ENCODE peak calls at places on chromosomes 13 and 19, in five cellular contexts. X is astrocyte of the spinal cord, B is neural crest cell, G is cardiac fibroblast, W is Peyer's patch. D is an unnamed sample.
A peak's percentile ranks its signal among the peaks of the same experiment; 100 is the strongest.

GRCh38 chr13:32639502-32640105 is 53.4 kb downstream of the PDS5B start:
- DNase-seq in X (peak; percentile 72), B (peak; percentile 23), G (peak; percentile 81), W (no peak), D (no peak)

GRCh38 chr13:95298971-95299627 is 2.2 kb downstream of the ABCC4 start:
- DNase-seq in X (peak; percentile 83), B (no peak), G (peak; percentile 85), W (no peak), D (no peak)

GRCh38 chr13:30906411-30906990 is 430 bp downstream of the MEDAG start:
- DNase-seq in X (no peak), B (peak; percentile 5), G (no peak), W (no peak), D (no peak)

GRCh38 chr13:50631041-50631440 is 212.5 kb downstream of the DLEU7 start:
- DNase-seq in X (no peak), B (no peak), G (no peak), W (no peak), D (no peak)

GRCh38 chr19:39499082-39499642 is 415 bp downstream of the DLL3 start:
- DNase-seq in X (no peak), B (peak; percentile 13), G (peak; percentile 13), W (no peak), D (no peak)

GRCh38 chr13:36778083-36778671 is 40.8 kb upstream of the RFXAP start:
- DNase-seq in X (peak; percentile 63), B (no peak), G (peak; percentile 32), W (no peak), D (no peak)

GRCh38 chr13:76991432-76991795 is 467 bp upstream of the CLN5 start:
- DNase-seq in X (no peak), B (no peak), G (no peak), W (no peak), D (peak; percentile 83)

GRCh38 chr13:111423168-111423785 is 102.8 kb downstream of the TEX29 start:
- DNase-seq in X (no peak), B (no peak), G (no peak), W (no peak), D (no peak)

GRCh38 chr19:6587998-6588507 is 2.9 kb downstream of the CD70 start:
- DNase-seq in X (no peak), B (no peak), G (no peak), W (no peak), D (no peak)

GRCh38 chr13:94678845-94679244 is 33.5 kb downstream of the SOX21 start:
- DNase-seq in X (no peak), B (no peak), G (no peak), W (no peak), D (no peak)

GRCh38 chr13:112684041-112684440 is 5.8 kb upstream of the ATP11A start:
- DNase-seq in X (no peak), B (no peak), G (no peak), W (no peak), D (peak; percentile 0)

GRCh38 chr19:35757231-35757748 is 461 bp upstream of the HSPB6 start:
- DNase-seq in X (peak; percentile 98), B (no peak), G (peak; percentile 96), W (peak; percentile 66), D (no peak)

DNA sequence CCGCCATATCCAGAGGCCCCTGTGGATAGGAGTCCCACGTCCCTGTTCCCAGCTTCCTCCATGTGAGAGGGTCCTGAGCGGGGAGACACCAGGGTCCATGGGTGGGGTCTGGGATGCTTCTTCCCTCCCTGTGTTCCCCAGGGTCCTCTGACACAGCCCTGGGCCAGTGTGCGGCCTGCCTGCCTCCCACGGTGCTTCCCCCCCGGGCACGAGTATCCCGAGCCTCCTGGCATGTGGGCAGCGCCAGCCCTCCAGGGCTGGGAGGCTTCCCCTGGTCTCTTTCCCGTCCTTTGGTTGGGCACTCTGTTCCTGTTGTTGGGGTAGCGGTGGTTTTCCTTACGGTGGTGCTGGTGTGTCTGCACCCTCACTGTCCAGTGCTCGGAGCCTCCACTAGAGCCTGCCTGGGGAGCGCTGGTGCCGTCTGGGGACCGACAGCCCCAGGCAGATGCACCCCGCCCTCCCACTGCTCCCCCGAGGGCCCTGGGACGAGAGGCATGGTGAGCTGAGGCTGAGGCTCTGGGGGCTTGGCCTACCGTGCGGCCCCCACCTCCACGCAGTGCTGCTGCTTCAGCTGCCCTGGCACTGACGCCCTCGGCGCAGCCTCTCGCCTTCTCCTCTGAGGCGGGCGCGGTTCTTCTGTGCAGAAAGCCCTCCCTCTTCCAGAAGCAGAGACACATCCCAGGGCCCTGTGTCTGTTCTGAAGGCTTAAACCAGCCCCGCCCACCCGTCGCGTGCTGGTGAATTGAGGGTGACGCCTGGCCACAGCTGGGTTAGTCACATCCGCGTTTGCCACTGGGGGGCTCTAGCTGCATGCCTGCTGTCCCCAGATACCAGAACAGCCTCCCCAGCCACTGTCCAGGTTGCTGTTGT is 27.9 kb downstream of the PLEKHJ1 start:
- DNase-seq in X (peak; percentile 50), B (no peak), G (peak; percentile 84), W (peak; percentile 78), D (no peak)
- TF ChIP-seq CTCF in X (peak; percentile 17), B (no peak), G (peak; percentile 22), W (no peak), D (no peak)

DNA sequence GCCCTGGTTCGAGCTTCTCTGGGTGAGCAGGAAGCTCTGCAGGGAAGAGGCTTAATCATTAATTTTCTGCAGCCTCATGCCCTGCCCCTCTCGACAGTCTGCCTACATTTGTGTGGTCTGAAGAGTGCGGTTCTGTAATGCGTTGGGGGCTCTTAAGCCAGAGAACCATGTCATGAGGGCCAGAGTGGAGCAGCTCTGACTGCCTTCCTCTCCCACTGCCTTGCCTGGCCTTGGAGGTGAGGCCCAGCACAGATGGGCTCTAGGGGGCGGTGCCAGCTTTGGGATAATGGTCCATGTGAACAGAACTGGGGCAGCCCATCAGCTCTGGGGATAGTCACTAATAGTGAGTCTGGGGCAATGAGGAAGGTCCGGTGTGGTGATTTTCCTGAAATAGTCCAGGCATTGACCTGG is 5.7 kb downstream of the FGF9 start:
- DNase-seq in X (no peak), B (no peak), G (no peak), W (peak; percentile 58), D (no peak)
- TF ChIP-seq CTCF in X (peak; percentile 16), B (no peak), G (no peak), W (no peak), D (no peak)

GRCh38 chr19:46224773-46225172 is 4.8 kb upstream of the IGFL1 start:
- DNase-seq in X (no peak), B (no peak), G (no peak), W (no peak), D (no peak)
- TF ChIP-seq CTCF in X (no peak), B (no peak), G (no peak), W (no peak), D (no peak)

GRCh38 chr19:19320362-19321142 is at the start of the genes MAU2 and SUGP1:
- DNase-seq in X (peak; percentile 93), B (peak; percentile 79), G (peak; percentile 94), W (peak; percentile 93), D (peak; percentile 85)
- TF ChIP-seq CTCF in X (no peak), B (peak; percentile 39), G (peak; percentile 34), W (peak; percentile 26), D (peak; percentile 25)

DNA sequence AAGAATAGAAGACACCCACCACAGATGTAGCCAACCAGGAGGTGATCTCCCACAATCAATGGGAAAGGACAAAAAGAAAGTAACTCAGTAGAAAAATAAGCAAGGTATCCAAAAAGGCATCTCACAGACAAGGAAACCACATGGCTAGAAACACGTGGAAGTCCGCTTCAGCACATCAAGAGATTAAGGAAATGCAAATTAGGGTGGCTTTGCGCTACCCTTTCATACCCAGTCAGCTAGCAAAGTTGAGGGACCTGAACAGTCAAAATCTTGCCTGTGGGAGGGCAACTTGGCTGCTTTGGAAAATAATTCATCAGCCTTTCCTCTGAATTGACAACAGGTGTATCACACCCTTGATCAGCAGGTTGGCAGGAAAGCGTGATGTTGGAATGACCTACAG is 11.6 kb upstream of the UQCR11 start:
- DNase-seq in X (no peak), B (no peak), G (no peak), W (no peak), D (no peak)
- TF ChIP-seq CTCF in X (no peak), B (no peak), G (no peak), W (no peak), D (no peak)

DNA sequence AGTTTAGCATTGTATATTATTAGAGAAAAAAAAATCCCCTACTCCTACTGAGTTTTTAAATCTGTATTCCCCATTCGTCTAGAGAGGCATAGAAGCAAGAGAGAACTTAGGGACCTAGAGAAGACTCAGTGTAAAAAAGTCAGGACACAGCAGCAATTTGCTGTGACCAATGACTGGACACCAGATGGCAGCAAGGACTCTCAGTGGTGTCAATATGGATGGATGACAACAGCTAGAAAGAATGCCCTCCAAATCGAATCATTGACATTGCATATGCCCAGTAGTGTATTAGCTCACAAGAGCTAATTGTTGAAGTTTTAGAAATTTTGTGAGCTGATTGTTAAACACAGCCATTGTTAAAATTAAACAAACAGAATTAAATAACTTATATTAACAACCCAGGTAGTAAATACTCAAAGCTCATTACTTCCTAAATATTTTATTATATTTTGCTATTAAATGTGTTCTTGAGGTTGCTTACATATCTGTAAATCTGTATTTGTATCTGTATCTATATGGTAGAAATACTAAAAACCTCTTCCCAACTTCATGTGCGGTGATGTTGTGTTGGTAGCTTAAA is 43.9 kb downstream of the SIAH3 start:
- DNase-seq in X (peak; percentile 57), B (peak; percentile 14), G (peak; percentile 70), W (no peak), D (no peak)
- TF ChIP-seq CTCF in X (peak; percentile 67), B (peak; percentile 71), G (peak; percentile 58), W (no peak), D (no peak)

GRCh38 chr13:91072511-91072910 is 275.0 kb upstream of the MIR17HG start:
- DNase-seq in X (no peak), B (no peak), G (no peak), W (no peak), D (no peak)

GRCh38 chr13:91079190-91079589 is 268.3 kb upstream of the MIR17HG start:
- DNase-seq in X (no peak), B (no peak), G (no peak), W (no peak), D (no peak)

DNA sequence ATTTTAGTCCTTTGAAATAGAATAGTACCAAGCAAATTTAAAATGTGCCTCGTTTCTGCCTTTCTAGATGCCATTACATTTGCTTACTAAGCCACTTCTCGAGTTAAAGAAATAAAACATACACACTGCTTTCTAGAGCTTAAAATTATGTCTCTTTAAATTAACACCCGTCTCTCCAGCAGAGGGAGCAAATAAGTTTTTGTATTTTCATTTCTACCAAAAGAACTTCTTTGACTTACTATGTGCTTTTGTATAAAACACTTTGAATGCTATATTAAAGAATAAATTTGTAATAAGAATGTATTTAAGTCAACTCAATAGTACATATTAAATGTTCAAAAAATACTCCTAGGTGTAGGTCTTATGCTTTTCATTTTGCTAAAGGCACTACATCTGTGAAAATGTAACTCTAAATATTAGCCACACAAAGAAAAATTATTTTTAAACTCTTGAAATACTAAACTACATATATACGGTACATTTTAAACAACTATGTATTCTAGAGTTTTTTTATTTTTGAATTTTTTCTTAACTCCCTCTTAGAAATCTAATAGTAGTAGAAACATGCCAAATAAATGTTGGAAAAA is 269.3 kb upstream of the MIR17HG start:
- DNase-seq in X (peak; percentile 22), B (no peak), G (peak; percentile 3), W (no peak), D (no peak)
- TF ChIP-seq CTCF in X (peak; percentile 33), B (peak; percentile 70), G (no peak), W (no peak), D (no peak)

GRCh38 chr19:3073931-3074595 is 11.8 kb upstream of the TLE5 start:
- DNase-seq in X (no peak), B (no peak), G (peak; percentile 49), W (no peak), D (no peak)
- TF ChIP-seq CTCF in X (peak; percentile 22), B (no peak), G (peak; percentile 30), W (no peak), D (no peak)

GRCh38 chr19:29872224-29872731 is 60.5 kb downstream of the CCNE1 start:
- DNase-seq in X (no peak), B (no peak), G (peak; percentile 36), W (no peak), D (no peak)
- TF ChIP-seq CTCF in X (peak; percentile 7), B (peak; percentile 41), G (no peak), W (no peak), D (no peak)